ENCODE peak calls at places on chromosomes 2 and 18, in eight cellular contexts. V, W, P, T, M, O, A and S are unnamed samples.

GRCh38 chr18:54882318-54882717 is 54.0 kb downstream of the RAB27B start:
- DNase-seq in P (no peak), O (no peak), V (no peak), M (no peak), W (no peak), A (no peak), T (no peak), S (no peak)

GRCh38 chr2:24809316-24810007 is 16.2 kb downstream of the CENPO start:
- DNase-seq in A (no peak), T (no peak), M (no peak), W (no peak), P (no peak), O (no peak), V (no peak), S (no peak)

GRCh38 chr2:192197387-192197786 is 2.7 kb upstream of the TMEFF2 start:
- DNase-seq in W (no peak), M (no peak), O (peak), P (no peak), T (no peak), A (no peak), V (no peak), S (no peak)

GRCh38 chr2:70070557-70071268 is 16.6 kb upstream of the PCBP1 start:
- DNase-seq in O (peak), P (peak), T (peak), A (peak), W (peak), V (peak), M (peak), S (no peak)

GRCh38 chr2:74391209-74391579 is 11.1 kb upstream of the DCTN1 start:
- DNase-seq in T (no peak), M (no peak), A (no peak), W (no peak), V (no peak), P (no peak), O (no peak), S (no peak)

GRCh38 chr18:79507546-79508480 is 112.1 kb downstream of the NFATC1 start:
- DNase-seq in M (peak), W (no peak), V (no peak), A (peak), T (peak), O (no peak), P (peak), S (peak)

GRCh38 chr2:135473567-135473966 is 57.5 kb downstream of the ZRANB3 start:
- DNase-seq in V (no peak), O (peak), P (peak), A (no peak), T (no peak), M (no peak), W (peak), S (no peak)

GRCh38 chr2:147330925-147331324 is 513.9 kb upstream of the ACVR2A start:
- DNase-seq in A (no peak), V (no peak), O (no peak), T (no peak), W (no peak), P (no peak), M (no peak), S (no peak)

GRCh38 chr2:190576565-190576964 is 42.0 kb upstream of the NEMP2 start:
- DNase-seq in T (no peak), P (no peak), V (no peak), A (no peak), O (no peak), M (no peak), W (no peak), S (no peak)

GRCh38 chr2:45218931-45219339 is 209.7 kb upstream of the SIX2 start:
- DNase-seq in M (no peak), W (no peak), V (no peak), O (no peak), P (no peak), A (no peak), T (no peak), S (no peak)

GRCh38 chr2:96180002-96180401 is 28.6 kb downstream of the STARD7 start:
- DNase-seq in P (no peak), A (no peak), M (no peak), W (no peak), V (no peak), T (no peak), O (no peak), S (no peak)

GRCh38 chr18:75218524-75218923 is 7.9 kb downstream of the TSHZ1 start:
- DNase-seq in A (no peak), M (no peak), W (no peak), T (no peak), P (no peak), O (no peak), V (no peak), S (no peak)

GRCh38 chr2:241035818-241036396 is 37.5 kb downstream of the SNED1 start:
- DNase-seq in M (no peak), W (no peak), O (no peak), T (no peak), P (peak), A (no peak), V (no peak), S (no peak)

GRCh38 chr18:76376668-76377358 is 118.2 kb downstream of the ZNF516 start:
- DNase-seq in O (no peak), A (no peak), W (no peak), T (no peak), P (no peak), V (no peak), M (no peak), S (no peak)

GRCh38 chr2:43154685-43155084 is 71.7 kb downstream of the ZFP36L2 start:
- DNase-seq in O (no peak), T (no peak), A (no peak), M (no peak), V (no peak), P (no peak), W (no peak), S (no peak)

GRCh38 chr18:55907352-55908045 is 319.5 kb upstream of the TCF4 start:
- DNase-seq in M (peak), W (no peak), O (no peak), T (peak), A (peak), V (no peak), P (no peak), S (no peak)

GRCh38 chr2:233026211-233026813 is 6.2 kb upstream of the NEU2 start:
- DNase-seq in M (no peak), P (no peak), T (no peak), A (no peak), W (no peak), O (peak), V (no peak), S (no peak)

GRCh38 chr2:113818382-113818951 is 62.0 kb upstream of the SLC35F5 start:
- DNase-seq in O (peak), M (peak), V (peak), T (peak), W (no peak), A (peak), P (no peak), S (no peak)

GRCh38 chr2:158181171-158181570 is 79.5 kb downstream of the UPP2 start:
- DNase-seq in T (no peak), M (no peak), A (no peak), V (no peak), P (no peak), W (no peak), O (no peak), S (no peak)

GRCh38 chr2:235740821-235741220 is 247.0 kb downstream of the AGAP1 start:
- DNase-seq in T (no peak), A (no peak), V (no peak), W (no peak), M (no peak), O (peak), P (no peak), S (no peak)

GRCh38 chr2:924701-925100 is 25.9 kb upstream of the SNTG2 start:
- DNase-seq in A (no peak), V (no peak), M (no peak), O (no peak), T (no peak), W (no peak), P (no peak), S (no peak)

GRCh38 chr2:199339826-199340605 is 117.7 kb downstream of the SATB2 start:
- DNase-seq in O (no peak), W (no peak), T (no peak), M (no peak), A (no peak), P (no peak), V (no peak), S (no peak)

GRCh38 chr2:104965900-104966299 is 72.0 kb upstream of the MRPS9 start:
- DNase-seq in P (no peak), M (no peak), O (no peak), A (no peak), W (peak), T (no peak), V (no peak), S (no peak)

GRCh38 chr2:64966017-64966416 is 23.2 kb upstream of the SLC1A4 start:
- DNase-seq in W (no peak), P (no peak), A (no peak), O (no peak), T (no peak), V (no peak), M (no peak), S (no peak)

GRCh38 chr2:61575447-61575859 is 37.3 kb upstream of the XPO1 start:
- DNase-seq in T (no peak), P (no peak), M (no peak), W (peak), O (no peak), A (no peak), V (no peak), S (no peak)

GRCh38 chr2:233426619-233427342 is 72.5 kb downstream of the DGKD start:
- DNase-seq in P (no peak), V (peak), W (no peak), A (no peak), M (no peak), T (no peak), O (peak), S (no peak)

GRCh38 chr2:206164261-206164862 is 4.7 kb downstream of the EEF1B2 start:
- DNase-seq in V (no peak), P (no peak), W (peak), O (peak), T (peak), M (no peak), A (no peak), S (no peak)

GRCh38 chr2:142951190-142952007 is 73.9 kb downstream of the KYNU start:
- DNase-seq in A (no peak), T (no peak), M (no peak), O (no peak), W (no peak), P (no peak), V (no peak), S (no peak)

GRCh38 chr2:62202729-62203128 is 6.8 kb downstream of the B3GNT2 start:
- DNase-seq in O (no peak), T (no peak), M (no peak), A (no peak), W (no peak), V (no peak), P (no peak), S (no peak)

GRCh38 chr18:3790702-3791101 is 340.7 kb downstream of the TGIF1 start:
- DNase-seq in W (peak), M (no peak), T (no peak), A (no peak), P (no peak), V (no peak), O (no peak), S (no peak)

GRCh38 chr2:145835665-145836064 is 1315.7 kb upstream of the ZEB2 start:
- DNase-seq in P (no peak), T (no peak), O (no peak), A (no peak), W (no peak), M (no peak), V (no peak), S (no peak)

GRCh38 chr2:177193240-177193639 is 19.4 kb upstream of the HNRNPA3 start:
- DNase-seq in P (no peak), A (no peak), M (no peak), O (no peak), W (no peak), T (no peak), V (no peak), S (no peak)

DNA sequence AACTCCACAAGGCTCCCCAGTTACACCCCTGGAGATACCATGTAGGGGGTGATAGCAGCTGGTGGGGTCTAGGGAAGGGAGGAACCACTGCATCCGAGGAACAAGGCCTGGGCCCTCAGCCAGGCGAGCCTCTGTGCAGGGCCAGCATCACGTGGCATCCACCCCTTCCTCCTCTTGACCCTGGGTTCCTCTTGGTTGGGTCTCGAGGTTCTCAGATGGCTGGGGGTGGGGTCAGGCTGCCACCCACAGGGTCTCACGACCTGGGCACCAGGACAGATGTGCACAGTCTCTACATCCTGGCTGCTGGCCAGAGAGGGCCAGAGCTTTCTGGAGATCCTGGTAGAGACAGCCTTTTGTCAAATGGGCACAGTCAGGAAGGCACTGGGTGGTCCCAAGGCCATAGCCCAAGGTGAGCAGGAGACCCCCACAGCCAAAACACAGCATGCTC is 10.4 kb downstream of the HS6ST1 start:
- DNase-seq in V (no peak), W (no peak), M (peak), A (peak), T (peak), O (no peak), P (no peak), S (peak)
- H3K27ac ChIP-seq in V (no peak), W (no peak), M (no peak), A (no peak), T (no peak), O (no peak), P (no peak), S (no peak)

GRCh38 chr2:231715499-231715837 is 7.1 kb downstream of the PTMA start:
- DNase-seq in P (no peak), O (no peak), M (no peak), A (no peak), W (no peak), T (no peak), V (no peak), S (no peak)

GRCh38 chr2:231714639-231715498 is 6.5 kb downstream of the PTMA start:
- DNase-seq in V (peak), T (peak), W (peak), P (peak), A (peak), M (peak), O (peak), S (no peak)

GRCh38 chr2:231717281-231718180 is 9.2 kb downstream of the PTMA start:
- DNase-seq in W (peak), V (peak), P (no peak), O (peak), M (peak), T (no peak), A (no peak), S (no peak)

GRCh38 chr2:231716641-231717280 is 8.4 kb downstream of the PTMA start:
- DNase-seq in W (peak), T (no peak), O (no peak), V (no peak), A (no peak), P (no peak), M (no peak), S (no peak)

GRCh38 chr2:231715988-231716616 is 7.8 kb downstream of the PTMA start:
- DNase-seq in W (peak), M (no peak), T (no peak), O (no peak), A (no peak), V (no peak), P (no peak), S (no peak)
- H3K27ac ChIP-seq in W (peak), M (no peak), T (no peak), O (peak), A (peak), V (peak), P (no peak), S (peak)

GRCh38 chr2:112189001-112189556 is 50.9 kb downstream of the FBLN7 start:
- DNase-seq in V (no peak), M (no peak), O (no peak), A (no peak), W (no peak), T (no peak), P (no peak), S (no peak)

GRCh38 chr2:112185131-112185530 is 46.9 kb downstream of the FBLN7 start:
- DNase-seq in T (no peak), M (no peak), O (no peak), W (no peak), V (no peak), P (no peak), A (no peak), S (no peak)

GRCh38 chr2:112184121-112184520 is 45.9 kb downstream of the FBLN7 start:
- DNase-seq in P (no peak), O (no peak), W (no peak), T (no peak), V (no peak), A (no peak), M (no peak), S (no peak)

GRCh38 chr2:112187046-112187715 is 49.0 kb downstream of the FBLN7 start:
- DNase-seq in O (no peak), V (no peak), M (no peak), P (no peak), A (no peak), T (no peak), W (no peak), S (no peak)

DNA sequence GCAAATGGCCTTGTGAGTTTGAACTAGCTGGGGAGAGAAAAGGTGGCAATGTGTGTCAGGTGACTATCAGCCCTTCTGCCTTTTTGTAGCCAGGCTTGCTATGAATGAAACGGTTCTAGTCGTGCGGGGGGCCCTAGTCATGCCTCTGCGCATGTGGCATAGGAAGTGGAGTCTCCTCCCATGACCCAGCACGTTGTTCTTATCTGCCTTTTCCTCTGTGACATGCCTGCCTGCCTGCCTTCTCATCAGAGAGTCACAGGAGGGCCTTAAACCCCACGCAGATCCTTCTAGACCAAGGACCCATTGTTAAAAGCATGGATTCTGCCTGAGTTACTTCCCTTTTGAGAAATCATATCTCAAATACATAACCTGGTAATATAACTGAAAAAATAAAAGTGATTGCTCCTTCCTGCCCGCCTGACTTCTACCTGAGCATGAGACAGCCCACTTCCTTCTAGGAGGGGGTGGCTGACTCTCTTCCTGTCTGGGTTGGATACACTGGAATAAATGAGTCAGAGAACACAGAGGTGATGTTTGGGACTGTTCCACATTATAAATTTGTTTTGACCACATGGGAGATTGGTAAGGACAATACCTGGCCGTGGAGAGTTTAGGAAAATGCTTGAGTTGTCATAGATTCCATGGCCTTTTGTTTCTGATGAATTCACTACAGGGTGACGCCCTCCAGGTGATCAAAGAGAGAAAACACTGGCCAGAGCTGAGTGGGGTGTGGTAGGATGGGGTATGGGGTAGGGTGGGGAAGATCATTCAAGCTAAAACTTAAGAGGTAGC is 49.8 kb downstream of the FBLN7 start:
- DNase-seq in A (no peak), M (no peak), W (peak), T (no peak), V (peak), O (no peak), P (peak), S (no peak)
- H3K27ac ChIP-seq in A (no peak), M (no peak), W (no peak), T (no peak), V (no peak), O (no peak), P (peak), S (no peak)

GRCh38 chr2:47309952-47310800 is 92.8 kb upstream of the MSH2 start:
- DNase-seq in W (peak), A (no peak), V (no peak), M (no peak), O (peak), T (no peak), P (no peak), S (no peak)

GRCh38 chr2:47304654-47305053 is 98.3 kb upstream of the MSH2 start:
- DNase-seq in W (no peak), V (no peak), M (no peak), T (no peak), O (no peak), A (no peak), P (no peak), S (no peak)

GRCh38 chr2:47303341-47304148 is 99.4 kb upstream of the MSH2 start:
- DNase-seq in O (no peak), T (no peak), V (no peak), A (no peak), M (no peak), W (no peak), P (no peak), S (no peak)

GRCh38 chr2:47309472-47309951 is 93.4 kb upstream of the MSH2 start:
- DNase-seq in W (no peak), P (no peak), M (no peak), T (no peak), V (no peak), A (no peak), O (no peak), S (no peak)

GRCh38 chr2:47307066-47307465 is 95.9 kb upstream of the MSH2 start:
- DNase-seq in M (no peak), O (no peak), W (no peak), P (no peak), T (no peak), V (no peak), A (no peak), S (no peak)
- H3K27ac ChIP-seq in M (no peak), O (peak), W (no peak), P (no peak), T (no peak), V (no peak), A (no peak), S (peak)

GRCh38 chr2:153972412-153972811 is 100.7 kb downstream of the GALNT13 start:
- DNase-seq in M (no peak), A (no peak), W (no peak), P (no peak), V (no peak), O (no peak), T (no peak), S (no peak)
- H3K27ac ChIP-seq in M (no peak), A (no peak), W (no peak), P (no peak), V (no peak), O (no peak), T (no peak), S (no peak)

DNA sequence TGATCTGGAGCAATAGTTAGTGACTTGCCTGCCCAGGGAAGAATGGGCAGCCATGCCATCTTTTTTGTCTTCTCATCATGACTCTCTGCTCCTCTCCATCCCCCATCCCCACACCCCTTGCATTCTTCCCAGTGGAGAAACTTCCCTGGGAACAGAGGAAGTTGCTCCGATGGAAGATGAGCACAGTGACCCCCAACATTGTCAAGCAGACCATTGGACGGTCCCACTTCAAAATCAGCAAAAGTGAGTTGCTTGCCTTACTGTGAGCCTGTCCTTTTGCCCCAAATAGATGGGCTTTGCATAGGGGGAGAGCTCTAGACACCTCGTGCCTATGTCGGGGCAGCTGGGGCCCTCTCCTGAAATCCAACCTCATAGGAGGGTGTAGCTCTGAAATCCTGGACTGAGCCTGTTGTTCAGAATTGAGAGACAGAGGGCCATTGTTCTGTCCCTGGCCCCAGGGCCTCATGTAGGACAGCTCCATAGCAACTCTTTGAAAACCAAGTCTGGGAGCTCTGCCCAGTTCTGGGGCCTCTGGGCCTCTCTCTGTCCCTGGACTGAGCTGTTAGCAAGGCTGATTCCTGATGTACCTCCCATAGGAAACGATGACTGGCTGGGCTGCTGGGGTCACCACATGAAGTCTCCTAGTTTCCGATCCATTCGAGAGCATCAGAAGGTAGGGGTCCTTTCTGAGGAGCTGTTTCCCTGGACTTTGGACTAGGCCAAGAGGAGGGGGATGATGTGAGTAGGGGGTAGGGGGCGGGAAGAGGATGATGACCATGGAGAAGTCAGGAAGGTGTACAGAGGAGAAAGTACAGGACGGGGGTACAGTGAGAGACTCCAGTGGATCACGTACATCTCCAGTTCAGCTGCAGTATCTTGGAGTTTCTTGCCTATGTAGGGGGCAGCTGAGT is 35.2 kb downstream of the TTLL4 start:
- DNase-seq in W (no peak), T (no peak), P (no peak), M (peak), V (peak), A (peak), O (no peak), S (peak)
- H3K27ac ChIP-seq in W (no peak), T (no peak), P (no peak), M (peak), V (no peak), A (peak), O (peak), S (peak)